ENCODE peak calls at places on chromosomes 13 and 19, in nine cellular contexts. S, N, K, J, D, A, U, E and C are unnamed samples.
A peak's percentile ranks its signal among the peaks of the same experiment; 100 is the strongest.

GRCh38 chr13:32381539-32381938 is 46.4 kb downstream of the N4BP2L1 start:
- DNase-seq in S (no peak), N (no peak), K (no peak), J (no peak), D (peak; percentile 47), A (peak; percentile 14), U (no peak), E (peak; percentile 59), C (peak; percentile 3)

GRCh38 chr19:41726493-41726892 is 18.1 kb downstream of the CEACAM5 start:
- DNase-seq in S (no peak), N (no peak), K (no peak), J (no peak), D (no peak), A (no peak), U (no peak), E (no peak), C (no peak)

GRCh38 chr19:12800873-12801465 is 631 bp downstream of the PRDX2 start:
- DNase-seq in S (no peak), N (no peak), K (no peak), J (no peak), D (peak; percentile 33), A (no peak), U (no peak), E (no peak), C (no peak)

GRCh38 chr13:29702912-29703351 is 107.4 kb upstream of the SLC7A1 start:
- DNase-seq in S (no peak), N (no peak), K (no peak), J (no peak), D (peak; percentile 97), A (peak; percentile 92), U (peak; percentile 28), E (peak; percentile 89), C (no peak)

GRCh38 chr13:32415019-32415418 is 12.9 kb downstream of the N4BP2L1 start:
- DNase-seq in S (no peak), N (no peak), K (no peak), J (no peak), D (peak; percentile 9), A (no peak), U (no peak), E (peak; percentile 36), C (no peak)

GRCh38 chr19:19588546-19588945 is 29.9 kb downstream of the PBX4 start:
- DNase-seq in S (no peak), N (no peak), K (no peak), J (no peak), D (no peak), A (no peak), U (no peak), E (peak; percentile 34), C (no peak)

GRCh38 chr13:113567681-113568080 is 16.9 kb upstream of the TFDP1 start:
- DNase-seq in S (peak; percentile 2), N (no peak), K (no peak), J (no peak), D (no peak), A (no peak), U (no peak), E (no peak), C (no peak)

GRCh38 chr13:25281193-25281936 is 5.9 kb downstream of the MTMR6 start:
- DNase-seq in S (no peak), N (no peak), K (no peak), J (no peak), D (peak; percentile 43), A (no peak), U (no peak), E (no peak), C (no peak)

GRCh38 chr13:28470286-28470685 is 24.6 kb downstream of the FLT1 start:
- DNase-seq in S (no peak), N (no peak), K (no peak), J (no peak), D (peak; percentile 43), A (no peak), U (no peak), E (no peak), C (no peak)

GRCh38 chr13:97141564-97142005 is 80.5 kb upstream of the MBNL2 start:
- DNase-seq in S (peak; percentile 56), N (no peak), K (peak; percentile 62), J (no peak), D (peak; percentile 95), A (peak; percentile 89), U (no peak), E (peak; percentile 89), C (peak; percentile 73)

GRCh38 chr19:50046649-50047503 is 21.1 kb downstream of the ZNF473 start:
- DNase-seq in S (peak; percentile 29), N (peak; percentile 30), K (no peak), J (peak; percentile 71), D (no peak), A (peak; percentile 7), U (peak; percentile 42), E (peak; percentile 28), C (no peak)

GRCh38 chr13:98507060-98507797 is 69.7 kb downstream of the STK24 start:
- DNase-seq in S (peak; percentile 86), N (no peak), K (peak; percentile 58), J (peak; percentile 73), D (peak; percentile 55), A (peak; percentile 29), U (peak; percentile 72), E (no peak), C (peak; percentile 69)

GRCh38 chr13:81381560-81381959 is 1040.6 kb upstream of the SPRY2 start:
- DNase-seq in S (no peak), N (no peak), K (no peak), J (no peak), D (no peak), A (no peak), U (no peak), E (no peak), C (no peak)

GRCh38 chr19:5130371-5131030 is 161.6 kb downstream of the KDM4B start:
- DNase-seq in S (no peak), N (peak; percentile 30), K (no peak), J (no peak), D (no peak), A (no peak), U (no peak), E (no peak), C (no peak)

GRCh38 chr19:41364546-41365391 is 820 bp upstream of the B9D2 start:
- DNase-seq in S (no peak), N (no peak), K (no peak), J (no peak), D (no peak), A (no peak), U (no peak), E (no peak), C (no peak)

GRCh38 chr13:50843256-50844043 is at the start of gene DLEU7:
- DNase-seq in S (no peak), N (no peak), K (no peak), J (no peak), D (no peak), A (no peak), U (no peak), E (no peak), C (no peak)
- H3K4me3 ChIP-seq in S (peak within 1 kb of the TSS; percentile 30), N (no peak within 1 kb of the TSS), K (no peak within 1 kb of the TSS), J (peak within 1 kb of the TSS; percentile 23), D (peak within 1 kb of the TSS; percentile 42), A (peak within 1 kb of the TSS; percentile 46), U (peak within 1 kb of the TSS; percentile 60), E (peak within 1 kb of the TSS; percentile 9), C (peak within 1 kb of the TSS; percentile 30)

DNA sequence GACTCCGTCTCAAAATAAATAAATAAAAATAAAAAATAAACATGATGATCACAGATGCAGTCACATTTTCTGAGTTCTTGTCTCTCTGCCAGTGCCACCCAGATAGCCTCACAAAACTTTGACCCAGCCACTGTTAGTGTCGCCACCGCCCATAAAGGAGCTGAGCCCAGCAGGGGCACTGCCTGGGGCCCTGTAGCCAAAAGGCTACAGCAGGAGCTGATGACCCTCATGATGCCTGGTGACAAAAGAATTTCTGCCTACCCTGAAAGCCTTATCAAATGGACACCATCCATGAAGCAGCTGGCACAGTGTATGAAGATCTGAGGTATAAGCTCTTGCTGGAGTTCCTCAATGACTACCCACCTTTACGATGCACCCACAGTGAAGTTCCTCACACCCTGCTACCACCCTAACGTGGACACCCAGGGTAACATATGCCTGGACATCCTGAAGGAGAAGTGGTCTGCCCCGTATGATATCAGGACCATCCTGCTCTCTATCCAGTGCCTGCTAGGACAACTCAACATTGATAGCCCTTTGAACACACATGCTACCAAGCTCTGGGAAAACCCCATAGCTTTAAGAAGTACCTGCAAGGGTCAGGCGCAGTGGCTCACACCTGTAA is 18.3 kb downstream of the ZNF587 start:
- DNase-seq in S (no peak), N (no peak), K (no peak), J (no peak), D (no peak), A (no peak), U (no peak), E (no peak), C (no peak)
- H3K4me3 ChIP-seq in S (no peak overlapping the region), N (no peak overlapping the region), K (no peak overlapping the region), J (no peak overlapping the region), D (no peak overlapping the region), A (no peak overlapping the region), U (no peak overlapping the region), E (no peak overlapping the region), C (no peak overlapping the region)

GRCh38 chr19:1508507-1508856 is 4.3 kb downstream of the ADAMTSL5 start:
- DNase-seq in S (no peak), N (no peak), K (no peak), J (no peak), D (no peak), A (no peak), U (no peak), E (no peak), C (no peak)
- H3K4me3 ChIP-seq in S (peak overlapping the region; percentile 38), N (no peak overlapping the region), K (peak overlapping the region; percentile 28), J (peak overlapping the region; percentile 55), D (peak overlapping the region; percentile 16), A (peak overlapping the region; percentile 20), U (peak overlapping the region; percentile 60), E (peak overlapping the region; percentile 28), C (peak overlapping the region; percentile 61)

GRCh38 chr19:46607441-46607841 is 6.3 kb downstream of the CALM3 start:
- DNase-seq in S (no peak), N (no peak), K (peak; percentile 29), J (peak; percentile 27), D (no peak), A (no peak), U (no peak), E (no peak), C (no peak)

GRCh38 chr19:46604781-46605355 is 3.7 kb downstream of the CALM3 start:
- DNase-seq in S (no peak), N (no peak), K (no peak), J (peak; percentile 28), D (no peak), A (no peak), U (no peak), E (no peak), C (no peak)

GRCh38 chr19:46605356-46605821 is 4.3 kb downstream of the CALM3 start:
- DNase-seq in S (no peak), N (no peak), K (no peak), J (peak; percentile 43), D (no peak), A (no peak), U (no peak), E (no peak), C (no peak)

GRCh38 chr19:46606681-46607440 is 5.7 kb downstream of the CALM3 start:
- DNase-seq in S (no peak), N (no peak), K (no peak), J (peak; percentile 34), D (no peak), A (no peak), U (no peak), E (no peak), C (no peak)

DNA sequence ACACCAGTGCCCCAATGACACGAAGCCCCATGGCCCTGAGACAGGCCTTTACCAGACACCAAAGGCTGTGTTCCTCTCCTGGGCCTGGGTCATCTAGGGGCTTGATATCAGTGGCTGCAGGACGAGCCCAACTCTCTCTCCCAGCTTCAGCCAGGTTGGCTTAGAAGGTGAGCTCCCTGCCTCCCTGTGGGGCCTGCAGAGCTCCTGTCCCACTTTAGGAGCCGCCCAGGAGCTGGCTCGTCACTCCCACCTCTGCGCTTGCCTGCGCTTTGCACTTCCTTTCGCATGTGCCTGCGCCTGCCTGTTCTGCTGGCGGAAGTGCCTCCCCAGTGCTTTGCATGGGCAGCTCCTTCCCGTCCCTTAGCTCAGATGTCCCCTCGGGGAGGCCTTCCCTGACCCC is 4.9 kb downstream of the CALM3 start:
- DNase-seq in S (no peak), N (no peak), K (no peak), J (peak; percentile 41), D (no peak), A (no peak), U (no peak), E (no peak), C (no peak)
- H3K4me3 ChIP-seq in S (no peak overlapping the region), N (no peak overlapping the region), K (no peak overlapping the region), J (no peak overlapping the region), D (no peak overlapping the region), A (no peak overlapping the region), U (no peak overlapping the region), E (no peak overlapping the region), C (no peak overlapping the region)